ENCODE peak calls at places on chromosomes 5 and 9, in ten cellular contexts. One of them, this sample, is unnamed.

GRCh38 chr9:31608413-31608812 is 776.0 kb upstream of the ACO1 start:
- DNase-seq in CD8-positive, alpha-beta T cell: no peak
- DNase-seq in dorsolateral prefrontal cortex: no peak
- DNase-seq in activated CD8-positive, alpha-beta T cell treated with anti-CD3 and anti-CD28 coated beads for 36 hours: no peak
- DNase-seq in tibial artery: no peak
- DNase-seq in Caco-2: no peak
- DNase-seq in H9: no peak
- DNase-seq in AG09319: no peak
- DNase-seq in Calu3: no peak
- DNase-seq in OCI-LY7: no peak
- DNase-seq in this sample: no peak

GRCh38 chr9:2345013-2345412 is 276.6 kb upstream of the VLDLR start:
- DNase-seq in OCI-LY7: no peak
- DNase-seq in dorsolateral prefrontal cortex: no peak
- DNase-seq in AG09319: no peak
- DNase-seq in tibial artery: no peak
- DNase-seq in Caco-2: no peak
- DNase-seq in H9: no peak
- DNase-seq in CD8-positive, alpha-beta T cell: no peak
- DNase-seq in Calu3: no peak
- DNase-seq in activated CD8-positive, alpha-beta T cell treated with anti-CD3 and anti-CD28 coated beads for 36 hours: no peak
- DNase-seq in this sample: no peak

GRCh38 chr9:87071473-87071872 is 124.2 kb upstream of the GAS1 start:
- DNase-seq in Calu3: peak; percentile 2
- DNase-seq in OCI-LY7: no peak
- DNase-seq in dorsolateral prefrontal cortex: no peak
- DNase-seq in Caco-2: no peak
- DNase-seq in activated CD8-positive, alpha-beta T cell treated with anti-CD3 and anti-CD28 coated beads for 36 hours: no peak
- DNase-seq in CD8-positive, alpha-beta T cell: no peak
- DNase-seq in AG09319: no peak
- DNase-seq in tibial artery: no peak
- DNase-seq in H9: no peak
- DNase-seq in this sample: no peak

GRCh38 chr5:142922223-142922952 is 152.2 kb downstream of the ARHGAP26 start:
- DNase-seq in AG09319: peak; percentile 11
- DNase-seq in dorsolateral prefrontal cortex: no peak
- DNase-seq in H9: no peak
- DNase-seq in CD8-positive, alpha-beta T cell: no peak
- DNase-seq in Calu3: no peak
- DNase-seq in OCI-LY7: peak; percentile 64
- DNase-seq in Caco-2: peak; percentile 19
- DNase-seq in activated CD8-positive, alpha-beta T cell treated with anti-CD3 and anti-CD28 coated beads for 36 hours: no peak
- DNase-seq in tibial artery: no peak
- DNase-seq in this sample: no peak

GRCh38 chr5:80867233-80867632 is 92.9 kb upstream of the RASGRF2 start:
- DNase-seq in CD8-positive, alpha-beta T cell: no peak
- DNase-seq in H9: no peak
- DNase-seq in Caco-2: no peak
- DNase-seq in Calu3: no peak
- DNase-seq in AG09319: no peak
- DNase-seq in activated CD8-positive, alpha-beta T cell treated with anti-CD3 and anti-CD28 coated beads for 36 hours: no peak
- DNase-seq in tibial artery: no peak
- DNase-seq in dorsolateral prefrontal cortex: no peak
- DNase-seq in OCI-LY7: no peak
- DNase-seq in this sample: no peak

GRCh38 chr9:87547665-87548064 is 50.0 kb downstream of the DAPK1 start:
- DNase-seq in Caco-2: no peak
- DNase-seq in tibial artery: no peak
- DNase-seq in H9: no peak
- DNase-seq in activated CD8-positive, alpha-beta T cell treated with anti-CD3 and anti-CD28 coated beads for 36 hours: no peak
- DNase-seq in OCI-LY7: no peak
- DNase-seq in dorsolateral prefrontal cortex: no peak
- DNase-seq in AG09319: no peak
- DNase-seq in CD8-positive, alpha-beta T cell: no peak
- DNase-seq in Calu3: peak; percentile 64
- DNase-seq in this sample: no peak

GRCh38 chr9:91117959-91118651 is 243.6 kb downstream of the AUH start:
- DNase-seq in H9: peak; percentile 73
- DNase-seq in Calu3: peak; percentile 46
- DNase-seq in CD8-positive, alpha-beta T cell: no peak
- DNase-seq in dorsolateral prefrontal cortex: peak; percentile 74
- DNase-seq in activated CD8-positive, alpha-beta T cell treated with anti-CD3 and anti-CD28 coated beads for 36 hours: no peak
- DNase-seq in AG09319: peak; percentile 44
- DNase-seq in tibial artery: peak; percentile 96
- DNase-seq in Caco-2: no peak
- DNase-seq in OCI-LY7: no peak
- DNase-seq in this sample: peak; percentile 53

GRCh38 chr9:70352802-70353201 is 61.7 kb downstream of the KLF9 start:
- DNase-seq in dorsolateral prefrontal cortex: no peak
- DNase-seq in Calu3: no peak
- DNase-seq in CD8-positive, alpha-beta T cell: no peak
- DNase-seq in Caco-2: no peak
- DNase-seq in OCI-LY7: no peak
- DNase-seq in tibial artery: no peak
- DNase-seq in AG09319: no peak
- DNase-seq in activated CD8-positive, alpha-beta T cell treated with anti-CD3 and anti-CD28 coated beads for 36 hours: no peak
- DNase-seq in H9: no peak
- DNase-seq in this sample: no peak

GRCh38 chr5:135322744-135323143 is 76.3 kb downstream of the MACROH2A1 start:
- DNase-seq in Calu3: no peak
- DNase-seq in tibial artery: no peak
- DNase-seq in CD8-positive, alpha-beta T cell: no peak
- DNase-seq in dorsolateral prefrontal cortex: no peak
- DNase-seq in AG09319: no peak
- DNase-seq in OCI-LY7: no peak
- DNase-seq in activated CD8-positive, alpha-beta T cell treated with anti-CD3 and anti-CD28 coated beads for 36 hours: no peak
- DNase-seq in H9: no peak
- DNase-seq in Caco-2: no peak
- DNase-seq in this sample: no peak

GRCh38 chr5:135323227-135323626 is 75.8 kb downstream of the MACROH2A1 start:
- DNase-seq in CD8-positive, alpha-beta T cell: no peak
- DNase-seq in activated CD8-positive, alpha-beta T cell treated with anti-CD3 and anti-CD28 coated beads for 36 hours: no peak
- DNase-seq in tibial artery: peak; percentile 28
- DNase-seq in AG09319: no peak
- DNase-seq in dorsolateral prefrontal cortex: no peak
- DNase-seq in Calu3: no peak
- DNase-seq in OCI-LY7: no peak
- DNase-seq in H9: peak; percentile 10
- DNase-seq in Caco-2: no peak
- DNase-seq in this sample: no peak

GRCh38 chr5:135323701-135324132 is 75.3 kb downstream of the MACROH2A1 start:
- DNase-seq in activated CD8-positive, alpha-beta T cell treated with anti-CD3 and anti-CD28 coated beads for 36 hours: no peak
- DNase-seq in CD8-positive, alpha-beta T cell: no peak
- DNase-seq in tibial artery: peak; percentile 31
- DNase-seq in dorsolateral prefrontal cortex: no peak
- DNase-seq in OCI-LY7: no peak
- DNase-seq in H9: no peak
- DNase-seq in Calu3: no peak
- DNase-seq in AG09319: no peak
- DNase-seq in Caco-2: no peak
- DNase-seq in this sample: no peak

GRCh38 chr5:135320718-135321484 is 78.1 kb downstream of the MACROH2A1 start:
- DNase-seq in CD8-positive, alpha-beta T cell: no peak
- DNase-seq in OCI-LY7: no peak
- DNase-seq in tibial artery: peak; percentile 50
- DNase-seq in AG09319: no peak
- DNase-seq in activated CD8-positive, alpha-beta T cell treated with anti-CD3 and anti-CD28 coated beads for 36 hours: no peak
- DNase-seq in H9: peak; percentile 9
- DNase-seq in Caco-2: no peak
- DNase-seq in Calu3: no peak
- DNase-seq in dorsolateral prefrontal cortex: no peak
- DNase-seq in this sample: no peak

DNA sequence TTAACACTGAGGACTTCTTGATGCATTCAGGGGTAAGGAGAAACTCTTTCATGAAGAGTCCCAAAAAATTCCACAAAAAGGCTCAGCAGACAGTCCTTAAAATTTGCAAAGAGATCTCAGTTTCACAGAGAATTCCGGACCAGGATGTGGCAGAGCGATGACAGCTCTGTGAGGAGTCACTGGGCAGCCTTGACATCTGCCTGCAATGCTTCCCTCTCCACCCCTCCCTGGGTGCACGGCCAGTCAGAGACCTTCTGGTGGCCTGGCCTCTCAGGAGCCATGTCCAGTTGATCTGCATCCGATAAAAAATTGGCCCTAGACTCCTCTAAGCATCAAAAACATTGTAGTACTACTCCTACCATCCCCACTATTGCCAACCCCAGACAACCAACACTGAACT is 76.8 kb downstream of the MACROH2A1 start:
- DNase-seq in CD8-positive, alpha-beta T cell: no peak
- DNase-seq in activated CD8-positive, alpha-beta T cell treated with anti-CD3 and anti-CD28 coated beads for 36 hours: no peak
- DNase-seq in Calu3: no peak
- DNase-seq in OCI-LY7: no peak
- DNase-seq in AG09319: no peak
- DNase-seq in tibial artery: peak; percentile 48
- DNase-seq in H9: peak; percentile 10
- DNase-seq in Caco-2: no peak
- DNase-seq in dorsolateral prefrontal cortex: no peak
- DNase-seq in this sample: no peak
- TF ChIP-seq CTCF in CD8-positive, alpha-beta T cell: no peak
- TF ChIP-seq CTCF in activated CD8-positive, alpha-beta T cell treated with anti-CD3 and anti-CD28 coated beads for 36 hours: no peak
- TF ChIP-seq CTCF in Calu3: no peak
- TF ChIP-seq CTCF in OCI-LY7: no peak
- TF ChIP-seq CTCF in AG09319: no peak
- TF ChIP-seq CTCF in tibial artery: no peak
- TF ChIP-seq CTCF in H9: no peak
- TF ChIP-seq CTCF in Caco-2: no peak
- TF ChIP-seq CTCF in dorsolateral prefrontal cortex: no peak
- TF ChIP-seq CTCF in this sample: no peak

GRCh38 chr5:2755811-2756210 is 4.3 kb upstream of the IRX2 start:
- DNase-seq in H9: no peak
- DNase-seq in tibial artery: peak; percentile 21
- DNase-seq in CD8-positive, alpha-beta T cell: no peak
- DNase-seq in OCI-LY7: no peak
- DNase-seq in AG09319: no peak
- DNase-seq in Calu3: no peak
- DNase-seq in dorsolateral prefrontal cortex: no peak
- DNase-seq in activated CD8-positive, alpha-beta T cell treated with anti-CD3 and anti-CD28 coated beads for 36 hours: no peak
- DNase-seq in Caco-2: no peak
- DNase-seq in this sample: no peak

GRCh38 chr5:2753452-2754409 is 2.3 kb upstream of the IRX2 start:
- DNase-seq in Calu3: no peak
- DNase-seq in OCI-LY7: no peak
- DNase-seq in tibial artery: peak; percentile 21
- DNase-seq in H9: no peak
- DNase-seq in Caco-2: no peak
- DNase-seq in dorsolateral prefrontal cortex: no peak
- DNase-seq in activated CD8-positive, alpha-beta T cell treated with anti-CD3 and anti-CD28 coated beads for 36 hours: no peak
- DNase-seq in AG09319: no peak
- DNase-seq in CD8-positive, alpha-beta T cell: no peak
- DNase-seq in this sample: no peak

GRCh38 chr5:2755371-2755715 is 3.9 kb upstream of the IRX2 start:
- DNase-seq in AG09319: no peak
- DNase-seq in dorsolateral prefrontal cortex: no peak
- DNase-seq in H9: no peak
- DNase-seq in activated CD8-positive, alpha-beta T cell treated with anti-CD3 and anti-CD28 coated beads for 36 hours: no peak
- DNase-seq in Caco-2: no peak
- DNase-seq in tibial artery: no peak
- DNase-seq in Calu3: no peak
- DNase-seq in CD8-positive, alpha-beta T cell: no peak
- DNase-seq in OCI-LY7: no peak
- DNase-seq in this sample: no peak

GRCh38 chr5:2756211-2756746 is 4.8 kb upstream of the IRX2 start:
- DNase-seq in activated CD8-positive, alpha-beta T cell treated with anti-CD3 and anti-CD28 coated beads for 36 hours: no peak
- DNase-seq in Caco-2: peak; percentile 83
- DNase-seq in OCI-LY7: no peak
- DNase-seq in AG09319: peak; percentile 34
- DNase-seq in H9: peak; percentile 91
- DNase-seq in CD8-positive, alpha-beta T cell: no peak
- DNase-seq in tibial artery: peak; percentile 45
- DNase-seq in dorsolateral prefrontal cortex: no peak
- DNase-seq in Calu3: no peak
- DNase-seq in this sample: peak; percentile 70

GRCh38 chr5:2754621-2755370 is 3.3 kb upstream of the IRX2 start:
- DNase-seq in Calu3: no peak
- DNase-seq in Caco-2: no peak
- DNase-seq in AG09319: no peak
- DNase-seq in dorsolateral prefrontal cortex: no peak
- DNase-seq in H9: no peak
- DNase-seq in activated CD8-positive, alpha-beta T cell treated with anti-CD3 and anti-CD28 coated beads for 36 hours: no peak
- DNase-seq in OCI-LY7: no peak
- DNase-seq in CD8-positive, alpha-beta T cell: no peak
- DNase-seq in tibial artery: peak; percentile 54
- DNase-seq in this sample: peak; percentile 75
- TF ChIP-seq CTCF in Calu3: no peak
- TF ChIP-seq CTCF in Caco-2: no peak
- TF ChIP-seq CTCF in AG09319: peak; percentile 1
- TF ChIP-seq CTCF in dorsolateral prefrontal cortex: peak; percentile 6
- TF ChIP-seq CTCF in H9: peak; percentile 62
- TF ChIP-seq CTCF in activated CD8-positive, alpha-beta T cell treated with anti-CD3 and anti-CD28 coated beads for 36 hours: no peak
- TF ChIP-seq CTCF in OCI-LY7: no peak
- TF ChIP-seq CTCF in CD8-positive, alpha-beta T cell: no peak
- TF ChIP-seq CTCF in tibial artery: no peak
- TF ChIP-seq CTCF in this sample: peak; percentile 45

GRCh38 chr9:83544002-83544698 is 5.9 kb upstream of the FRMD3 start:
- DNase-seq in activated CD8-positive, alpha-beta T cell treated with anti-CD3 and anti-CD28 coated beads for 36 hours: peak; percentile 3
- DNase-seq in dorsolateral prefrontal cortex: no peak
- DNase-seq in H9: peak; percentile 52
- DNase-seq in AG09319: peak; percentile 71
- DNase-seq in tibial artery: no peak
- DNase-seq in OCI-LY7: peak; percentile 53
- DNase-seq in CD8-positive, alpha-beta T cell: no peak
- DNase-seq in Calu3: peak; percentile 13
- DNase-seq in Caco-2: peak; percentile 4
- DNase-seq in this sample: peak; percentile 9
- TF ChIP-seq CTCF in activated CD8-positive, alpha-beta T cell treated with anti-CD3 and anti-CD28 coated beads for 36 hours: peak; percentile 61
- TF ChIP-seq CTCF in dorsolateral prefrontal cortex: peak; percentile 60
- TF ChIP-seq CTCF in H9: peak; percentile 75
- TF ChIP-seq CTCF in AG09319: peak; percentile 80
- TF ChIP-seq CTCF in tibial artery: peak; percentile 62
- TF ChIP-seq CTCF in OCI-LY7: peak; percentile 86
- TF ChIP-seq CTCF in CD8-positive, alpha-beta T cell: no peak
- TF ChIP-seq CTCF in Calu3: peak; percentile 28
- TF ChIP-seq CTCF in Caco-2: peak; percentile 48
- TF ChIP-seq CTCF in this sample: peak; percentile 58

GRCh38 chr9:136806631-136807201 is 1.0 kb upstream of the RABL6 start:
- DNase-seq in H9: peak; percentile 27
- DNase-seq in Calu3: no peak
- DNase-seq in tibial artery: no peak
- DNase-seq in dorsolateral prefrontal cortex: no peak
- DNase-seq in CD8-positive, alpha-beta T cell: no peak
- DNase-seq in OCI-LY7: no peak
- DNase-seq in AG09319: no peak
- DNase-seq in Caco-2: no peak
- DNase-seq in activated CD8-positive, alpha-beta T cell treated with anti-CD3 and anti-CD28 coated beads for 36 hours: no peak
- DNase-seq in this sample: no peak

GRCh38 chr9:136808781-136809158 is 1.0 kb downstream of the RABL6 start:
- DNase-seq in H9: no peak
- DNase-seq in activated CD8-positive, alpha-beta T cell treated with anti-CD3 and anti-CD28 coated beads for 36 hours: no peak
- DNase-seq in OCI-LY7: no peak
- DNase-seq in AG09319: no peak
- DNase-seq in tibial artery: no peak
- DNase-seq in Caco-2: no peak
- DNase-seq in dorsolateral prefrontal cortex: no peak
- DNase-seq in CD8-positive, alpha-beta T cell: no peak
- DNase-seq in Calu3: no peak
- DNase-seq in this sample: no peak

GRCh38 chr9:136806067-136806466 is 1.7 kb upstream of the RABL6 start:
- DNase-seq in dorsolateral prefrontal cortex: no peak
- DNase-seq in AG09319: no peak
- DNase-seq in Caco-2: no peak
- DNase-seq in Calu3: no peak
- DNase-seq in tibial artery: no peak
- DNase-seq in H9: no peak
- DNase-seq in CD8-positive, alpha-beta T cell: no peak
- DNase-seq in OCI-LY7: no peak
- DNase-seq in activated CD8-positive, alpha-beta T cell treated with anti-CD3 and anti-CD28 coated beads for 36 hours: no peak
- DNase-seq in this sample: no peak

GRCh38 chr9:136807281-136808074 is at the start of gene RABL6:
- DNase-seq in AG09319: peak; percentile 22
- DNase-seq in OCI-LY7: peak; percentile 86
- DNase-seq in dorsolateral prefrontal cortex: peak; percentile 71
- DNase-seq in Calu3: peak; percentile 76
- DNase-seq in tibial artery: peak; percentile 86
- DNase-seq in H9: peak; percentile 65
- DNase-seq in activated CD8-positive, alpha-beta T cell treated with anti-CD3 and anti-CD28 coated beads for 36 hours: peak; percentile 82
- DNase-seq in CD8-positive, alpha-beta T cell: peak; percentile 81
- DNase-seq in Caco-2: peak; percentile 86
- DNase-seq in this sample: peak; percentile 81

GRCh38 chr9:136808075-136808780 is 480 bp downstream of the RABL6 start:
- DNase-seq in H9: peak; percentile 34
- DNase-seq in tibial artery: no peak
- DNase-seq in OCI-LY7: peak; percentile 54
- DNase-seq in Calu3: peak; percentile 32
- DNase-seq in AG09319: no peak
- DNase-seq in CD8-positive, alpha-beta T cell: peak; percentile 63
- DNase-seq in Caco-2: peak; percentile 60
- DNase-seq in activated CD8-positive, alpha-beta T cell treated with anti-CD3 and anti-CD28 coated beads for 36 hours: peak; percentile 43
- DNase-seq in dorsolateral prefrontal cortex: no peak
- DNase-seq in this sample: peak; percentile 62
- TF ChIP-seq CTCF in H9: no peak
- TF ChIP-seq CTCF in tibial artery: no peak
- TF ChIP-seq CTCF in OCI-LY7: peak; percentile 37
- TF ChIP-seq CTCF in Calu3: no peak
- TF ChIP-seq CTCF in AG09319: no peak
- TF ChIP-seq CTCF in CD8-positive, alpha-beta T cell: no peak
- TF ChIP-seq CTCF in Caco-2: no peak
- TF ChIP-seq CTCF in activated CD8-positive, alpha-beta T cell treated with anti-CD3 and anti-CD28 coated beads for 36 hours: no peak
- TF ChIP-seq CTCF in dorsolateral prefrontal cortex: peak; percentile 10
- TF ChIP-seq CTCF in this sample: no peak

This sample was measured in nephron progenitor cell.